ENCODE peak calls at places on chromosome 12, in eight cellular contexts. One of them, this sample, is unnamed.

GRCh38 chr12:108939594-108939993 is 59.7 kb downstream of the DAO start:
- DNase-seq in AG04450: no peak
- DNase-seq in HFF-Myc: no peak
- DNase-seq in IMR-90: peak; percentile 13
- DNase-seq in breast epithelium: no peak
- DNase-seq in GM12865: peak; percentile 56
- DNase-seq in kidney epithelial cell: no peak
- DNase-seq in PC-3: peak; percentile 37
- DNase-seq in this sample: peak; percentile 8

GRCh38 chr12:118145113-118145797 is 9.3 kb downstream of the PEBP1 start:
- DNase-seq in AG04450: no peak
- DNase-seq in HFF-Myc: no peak
- DNase-seq in IMR-90: no peak
- DNase-seq in breast epithelium: no peak
- DNase-seq in GM12865: peak; percentile 83
- DNase-seq in kidney epithelial cell: no peak
- DNase-seq in PC-3: no peak
- DNase-seq in this sample: no peak

GRCh38 chr12:116533343-116534248 is 25.6 kb upstream of the MAP1LC3B2 start:
- DNase-seq in AG04450: peak; percentile 68
- DNase-seq in HFF-Myc: no peak
- DNase-seq in IMR-90: peak; percentile 83
- DNase-seq in breast epithelium: no peak
- DNase-seq in GM12865: peak; percentile 66
- DNase-seq in kidney epithelial cell: no peak
- DNase-seq in PC-3: peak; percentile 81
- DNase-seq in this sample: peak; percentile 84

GRCh38 chr12:121318121-121318520 is 21.6 kb upstream of the CAMKK2 start:
- DNase-seq in AG04450: no peak
- DNase-seq in HFF-Myc: no peak
- DNase-seq in IMR-90: no peak
- DNase-seq in breast epithelium: no peak
- DNase-seq in GM12865: no peak
- DNase-seq in kidney epithelial cell: no peak
- DNase-seq in PC-3: no peak
- DNase-seq in this sample: no peak

GRCh38 chr12:86613306-86613705 is 357.1 kb upstream of the MGAT4C start:
- DNase-seq in AG04450: no peak
- DNase-seq in HFF-Myc: no peak
- DNase-seq in IMR-90: no peak
- DNase-seq in breast epithelium: no peak
- DNase-seq in GM12865: no peak
- DNase-seq in kidney epithelial cell: no peak
- DNase-seq in PC-3: no peak
- DNase-seq in this sample: peak; percentile 41

GRCh38 chr12:46523446-46523845 is 150.9 kb upstream of the SLC38A2 start:
- DNase-seq in AG04450: no peak
- DNase-seq in HFF-Myc: no peak
- DNase-seq in IMR-90: peak; percentile 40
- DNase-seq in breast epithelium: no peak
- DNase-seq in GM12865: no peak
- DNase-seq in kidney epithelial cell: no peak
- DNase-seq in PC-3: peak; percentile 40
- DNase-seq in this sample: no peak

GRCh38 chr12:108333898-108334699 is 5.0 kb downstream of the CMKLR1 start:
- DNase-seq in AG04450: no peak
- DNase-seq in HFF-Myc: peak; percentile 5
- DNase-seq in IMR-90: peak; percentile 15
- DNase-seq in breast epithelium: no peak
- DNase-seq in GM12865: peak; percentile 91
- DNase-seq in kidney epithelial cell: no peak
- DNase-seq in PC-3: peak; percentile 11
- DNase-seq in this sample: no peak

GRCh38 chr12:6947615-6948014 is 3.5 kb upstream of the PTPN6 start:
- DNase-seq in AG04450: no peak
- DNase-seq in HFF-Myc: no peak
- DNase-seq in IMR-90: no peak
- DNase-seq in breast epithelium: no peak
- DNase-seq in GM12865: no peak
- DNase-seq in kidney epithelial cell: no peak
- DNase-seq in PC-3: no peak
- DNase-seq in this sample: no peak

GRCh38 chr12:39816671-39817185 is 197.1 kb upstream of the ABCD2 start:
- DNase-seq in AG04450: no peak
- DNase-seq in HFF-Myc: no peak
- DNase-seq in IMR-90: no peak
- DNase-seq in breast epithelium: no peak
- DNase-seq in GM12865: no peak
- DNase-seq in kidney epithelial cell: no peak
- DNase-seq in PC-3: no peak
- DNase-seq in this sample: peak; percentile 20

GRCh38 chr12:89542912-89543592 is 17.2 kb upstream of the POC1B start:
- DNase-seq in AG04450: peak; percentile 52
- DNase-seq in HFF-Myc: peak; percentile 71
- DNase-seq in IMR-90: peak; percentile 83
- DNase-seq in breast epithelium: no peak
- DNase-seq in GM12865: peak; percentile 80
- DNase-seq in kidney epithelial cell: no peak
- DNase-seq in PC-3: peak; percentile 91
- DNase-seq in this sample: peak; percentile 91

GRCh38 chr12:92717202-92717601 is 14.4 kb downstream of the PLEKHG7 start:
- DNase-seq in AG04450: no peak
- DNase-seq in HFF-Myc: peak; percentile 31
- DNase-seq in IMR-90: peak; percentile 38
- DNase-seq in breast epithelium: no peak
- DNase-seq in GM12865: no peak
- DNase-seq in kidney epithelial cell: no peak
- DNase-seq in PC-3: peak; percentile 34
- DNase-seq in this sample: peak; percentile 71

GRCh38 chr12:82524020-82524419 is 162.7 kb upstream of the TMTC2 start:
- DNase-seq in AG04450: no peak
- DNase-seq in HFF-Myc: no peak
- DNase-seq in IMR-90: no peak
- DNase-seq in breast epithelium: no peak
- DNase-seq in GM12865: no peak
- DNase-seq in kidney epithelial cell: peak; percentile 12
- DNase-seq in PC-3: peak; percentile 15
- DNase-seq in this sample: no peak

GRCh38 chr12:56766535-56766934 is 3.4 kb downstream of the HSD17B6 start:
- DNase-seq in AG04450: no peak
- DNase-seq in HFF-Myc: no peak
- DNase-seq in IMR-90: no peak
- DNase-seq in breast epithelium: no peak
- DNase-seq in GM12865: peak; percentile 72
- DNase-seq in kidney epithelial cell: no peak
- DNase-seq in PC-3: no peak
- DNase-seq in this sample: no peak

GRCh38 chr12:47844264-47845020 is 24.7 kb upstream of the HDAC7 start:
- DNase-seq in AG04450: no peak
- DNase-seq in HFF-Myc: no peak
- DNase-seq in IMR-90: no peak
- DNase-seq in breast epithelium: no peak
- DNase-seq in GM12865: no peak
- DNase-seq in kidney epithelial cell: no peak
- DNase-seq in PC-3: no peak
- DNase-seq in this sample: peak; percentile 61

GRCh38 chr12:95198914-95199313 is 18.4 kb downstream of the FGD6 start:
- DNase-seq in AG04450: no peak
- DNase-seq in HFF-Myc: no peak
- DNase-seq in IMR-90: no peak
- DNase-seq in breast epithelium: no peak
- DNase-seq in GM12865: peak; percentile 80
- DNase-seq in kidney epithelial cell: no peak
- DNase-seq in PC-3: no peak
- DNase-seq in this sample: no peak

GRCh38 chr12:94277426-94278000 is 129.1 kb downstream of the PLXNC1 start:
- DNase-seq in AG04450: no peak
- DNase-seq in HFF-Myc: no peak
- DNase-seq in IMR-90: peak; percentile 26
- DNase-seq in breast epithelium: no peak
- DNase-seq in GM12865: no peak
- DNase-seq in kidney epithelial cell: no peak
- DNase-seq in PC-3: no peak
- DNase-seq in this sample: peak; percentile 4

GRCh38 chr12:2372178-2372577 is 319.4 kb downstream of the CACNA1C start:
- DNase-seq in AG04450: no peak
- DNase-seq in HFF-Myc: no peak
- DNase-seq in IMR-90: no peak
- DNase-seq in breast epithelium: no peak
- DNase-seq in GM12865: no peak
- DNase-seq in kidney epithelial cell: no peak
- DNase-seq in PC-3: no peak
- DNase-seq in this sample: no peak

GRCh38 chr12:104866286-104866685 is 91.8 kb downstream of the SLC41A2 start:
- DNase-seq in AG04450: no peak
- DNase-seq in HFF-Myc: no peak
- DNase-seq in IMR-90: peak; percentile 70
- DNase-seq in breast epithelium: no peak
- DNase-seq in GM12865: no peak
- DNase-seq in kidney epithelial cell: no peak
- DNase-seq in PC-3: no peak
- DNase-seq in this sample: peak; percentile 86

GRCh38 chr12:131159660-131160059 is 206.0 kb downstream of the ADGRD1 start:
- DNase-seq in AG04450: no peak
- DNase-seq in HFF-Myc: no peak
- DNase-seq in IMR-90: no peak
- DNase-seq in breast epithelium: no peak
- DNase-seq in GM12865: no peak
- DNase-seq in kidney epithelial cell: no peak
- DNase-seq in PC-3: peak; percentile 23
- DNase-seq in this sample: no peak

GRCh38 chr12:56688846-56689113 is 696 bp upstream of the PTGES3 start:
- DNase-seq in AG04450: no peak
- DNase-seq in HFF-Myc: no peak
- DNase-seq in IMR-90: no peak
- DNase-seq in breast epithelium: no peak
- DNase-seq in GM12865: no peak
- DNase-seq in kidney epithelial cell: no peak
- DNase-seq in PC-3: no peak
- DNase-seq in this sample: no peak

GRCh38 chr12:89020121-89020480 is 332.2 kb downstream of the DUSP6 start:
- DNase-seq in AG04450: no peak
- DNase-seq in HFF-Myc: no peak
- DNase-seq in IMR-90: no peak
- DNase-seq in breast epithelium: no peak
- DNase-seq in GM12865: no peak
- DNase-seq in kidney epithelial cell: no peak
- DNase-seq in PC-3: no peak
- DNase-seq in this sample: no peak

GRCh38 chr12:50218386-50218785 is 51.2 kb upstream of the CERS5 start:
- DNase-seq in AG04450: no peak
- DNase-seq in HFF-Myc: no peak
- DNase-seq in IMR-90: peak; percentile 71
- DNase-seq in breast epithelium: no peak
- DNase-seq in GM12865: no peak
- DNase-seq in kidney epithelial cell: no peak
- DNase-seq in PC-3: peak; percentile 98
- DNase-seq in this sample: peak; percentile 42

GRCh38 chr12:124098101-124098757 is 125.2 kb downstream of the ZNF664 start:
- DNase-seq in AG04450: no peak
- DNase-seq in HFF-Myc: no peak
- DNase-seq in IMR-90: no peak
- DNase-seq in breast epithelium: no peak
- DNase-seq in GM12865: no peak
- DNase-seq in kidney epithelial cell: no peak
- DNase-seq in PC-3: no peak
- DNase-seq in this sample: no peak

GRCh38 chr12:73486256-73486655 is 1051.4 kb upstream of the ATXN7L3B start:
- DNase-seq in AG04450: no peak
- DNase-seq in HFF-Myc: no peak
- DNase-seq in IMR-90: no peak
- DNase-seq in breast epithelium: no peak
- DNase-seq in GM12865: no peak
- DNase-seq in kidney epithelial cell: no peak
- DNase-seq in PC-3: no peak
- DNase-seq in this sample: no peak

GRCh38 chr12:16581416-16581815 is 24.5 kb downstream of the LMO3 start:
- DNase-seq in AG04450: no peak
- DNase-seq in HFF-Myc: no peak
- DNase-seq in IMR-90: peak; percentile 46
- DNase-seq in breast epithelium: no peak
- DNase-seq in GM12865: no peak
- DNase-seq in kidney epithelial cell: no peak
- DNase-seq in PC-3: peak; percentile 17
- DNase-seq in this sample: no peak
- TF ChIP-seq CTCF in AG04450: no peak
- TF ChIP-seq CTCF in HFF-Myc: no peak
- TF ChIP-seq CTCF in IMR-90: no peak
- TF ChIP-seq CTCF in breast epithelium: no peak
- TF ChIP-seq CTCF in GM12865: no peak
- TF ChIP-seq CTCF in kidney epithelial cell: no peak
- TF ChIP-seq CTCF in PC-3: no peak
- TF ChIP-seq CTCF in this sample: no peak

GRCh38 chr12:18165422-18165871 is 75.5 kb upstream of the RERGL start:
- DNase-seq in AG04450: no peak
- DNase-seq in HFF-Myc: no peak
- DNase-seq in IMR-90: peak; percentile 20
- DNase-seq in breast epithelium: no peak
- DNase-seq in GM12865: peak; percentile 92
- DNase-seq in kidney epithelial cell: peak; percentile 75
- DNase-seq in PC-3: peak; percentile 6
- DNase-seq in this sample: peak; percentile 55
- H3K4me3 ChIP-seq in AG04450: peak overlapping the region; percentile 15
- H3K4me3 ChIP-seq in HFF-Myc: no peak overlapping the region
- H3K4me3 ChIP-seq in IMR-90: peak overlapping the region; percentile 23
- H3K4me3 ChIP-seq in breast epithelium: no peak overlapping the region
- H3K4me3 ChIP-seq in GM12865: no peak overlapping the region
- H3K4me3 ChIP-seq in kidney epithelial cell: no peak overlapping the region
- H3K4me3 ChIP-seq in PC-3: no peak overlapping the region
- H3K4me3 ChIP-seq in this sample: peak overlapping the region; percentile 47

GRCh38 chr12:111687255-111687654 is 1.4 kb downstream of the ACAD10 start:
- DNase-seq in AG04450: no peak
- DNase-seq in HFF-Myc: no peak
- DNase-seq in IMR-90: no peak
- DNase-seq in breast epithelium: no peak
- DNase-seq in GM12865: peak; percentile 68
- DNase-seq in kidney epithelial cell: no peak
- DNase-seq in PC-3: peak; percentile 43
- DNase-seq in this sample: no peak
- TF ChIP-seq CTCF in AG04450: no peak
- TF ChIP-seq CTCF in HFF-Myc: no peak
- TF ChIP-seq CTCF in IMR-90: peak; percentile 7
- TF ChIP-seq CTCF in breast epithelium: no peak
- TF ChIP-seq CTCF in GM12865: peak; percentile 50
- TF ChIP-seq CTCF in kidney epithelial cell: peak; percentile 4
- TF ChIP-seq CTCF in PC-3: peak; percentile 65
- TF ChIP-seq CTCF in this sample: no peak

DNA sequence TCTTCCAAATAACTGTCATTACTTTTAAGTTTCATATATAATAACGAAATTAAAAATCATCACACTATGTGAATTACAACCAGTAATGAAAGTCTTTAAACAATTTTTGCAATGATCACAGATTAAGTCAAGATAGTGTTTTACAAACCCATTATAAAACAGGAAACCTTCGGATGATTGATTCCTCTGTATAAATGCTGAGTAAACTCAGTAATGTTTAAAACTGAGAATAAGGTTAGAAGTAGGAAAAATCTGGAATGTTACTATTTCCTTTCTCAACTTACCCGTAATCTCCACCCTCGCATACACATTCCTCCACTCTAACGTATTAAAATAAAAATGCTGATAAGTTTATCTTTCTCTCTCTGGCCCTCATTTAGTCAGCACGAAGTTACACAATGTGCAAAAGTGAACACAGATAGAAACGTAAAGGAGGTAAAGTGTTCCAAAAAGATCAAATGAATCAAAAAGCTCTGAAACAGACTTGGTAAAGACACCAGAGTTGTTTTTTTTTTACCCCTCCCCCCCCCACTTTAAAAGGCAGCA is 1.6 kb downstream of the ZFC3H1 start:
- DNase-seq in AG04450: peak; percentile 50
- DNase-seq in HFF-Myc: no peak
- DNase-seq in IMR-90: peak; percentile 84
- DNase-seq in breast epithelium: no peak
- DNase-seq in GM12865: no peak
- DNase-seq in kidney epithelial cell: no peak
- DNase-seq in PC-3: no peak
- DNase-seq in this sample: peak; percentile 91
- H3K4me3 ChIP-seq in AG04450: peak overlapping the region; percentile 96
- H3K4me3 ChIP-seq in HFF-Myc: peak overlapping the region; percentile 84
- H3K4me3 ChIP-seq in IMR-90: peak overlapping the region; percentile 68
- H3K4me3 ChIP-seq in breast epithelium: peak overlapping the region; percentile 82
- H3K4me3 ChIP-seq in GM12865: peak overlapping the region; percentile 82
- H3K4me3 ChIP-seq in kidney epithelial cell: peak overlapping the region; percentile 79
- H3K4me3 ChIP-seq in PC-3: peak overlapping the region; percentile 95
- H3K4me3 ChIP-seq in this sample: peak overlapping the region; percentile 91

This sample was measured in fibroblast of the aortic adventitia.